ENCODE peak calls at places on chromosomes 1 and 21, in ten cellular contexts. O is spleen; I is astrocyte of the spinal cord; D is GM12865; F is fibroblast of mammary gland; R is heart left ventricle; A is HCT116; E is activated B cell treated with CpG ODN at 0.5 μM for 24 hours; S is WTC11; Y is CD4-positive, alpha-beta T cell. H is an unnamed sample.

GRCh38 chr1:32321712-32322291 is 14.2 kb downstream of the MARCKSL1 start:
- DNase-seq in E (no peak), I (no peak), O (no peak), D (no peak), A (no peak), R (no peak), S (no peak), Y (peak), F (no peak), H (no peak)

GRCh38 chr1:170196490-170196889 is 50.7 kb downstream of the NTMT2 start:
- DNase-seq in I (no peak), E (no peak), S (no peak), D (no peak), R (no peak), A (no peak), Y (no peak), O (no peak), F (no peak), H (no peak)

GRCh38 chr1:156802421-156802820 is 14.2 kb downstream of the SH2D2A start:
- DNase-seq in S (no peak), A (no peak), Y (no peak), E (no peak), F (no peak), O (no peak), I (no peak), D (no peak), R (no peak), H (no peak)

GRCh38 chr1:171636141-171636540 is 14.1 kb downstream of the MYOCOS start:
- DNase-seq in R (no peak), S (peak), A (no peak), O (no peak), F (peak), Y (no peak), I (no peak), D (no peak), E (no peak), H (no peak)

GRCh38 chr1:8816306-8816705 is 1.1 kb downstream of the RERE start:
- DNase-seq in Y (no peak), R (no peak), S (no peak), I (peak), D (no peak), O (no peak), A (no peak), F (peak), E (no peak), H (no peak)

GRCh38 chr1:178120088-178120487 is 26.2 kb downstream of the RASAL2 start:
- DNase-seq in O (no peak), Y (no peak), F (no peak), S (no peak), I (peak), E (no peak), A (no peak), R (no peak), D (no peak), H (no peak)

GRCh38 chr1:30286984-30287839 is 436.2 kb downstream of the MATN1 start:
- DNase-seq in Y (no peak), I (no peak), O (peak), R (no peak), S (no peak), E (no peak), A (no peak), D (no peak), F (no peak), H (no peak)

GRCh38 chr21:26100573-26100972 is 70.0 kb downstream of the APP start:
- DNase-seq in R (no peak), E (no peak), I (no peak), O (no peak), D (no peak), S (no peak), Y (no peak), F (no peak), A (no peak), H (no peak)

GRCh38 chr21:43913928-43914327 is 48.9 kb downstream of the AGPAT3 start:
- DNase-seq in D (no peak), F (peak), Y (no peak), I (peak), S (no peak), A (no peak), O (no peak), E (no peak), R (peak), H (no peak)

GRCh38 chr1:19463204-19463803 is 22.0 kb downstream of the CAPZB start:
- DNase-seq in I (no peak), Y (peak), S (no peak), E (no peak), D (peak), O (peak), A (no peak), F (no peak), R (no peak), H (no peak)

GRCh38 chr21:30408782-30409494 is 13.1 kb downstream of the KRTAP13-1 start:
- DNase-seq in F (peak), O (no peak), E (no peak), A (peak), S (peak), D (peak), Y (no peak), I (peak), R (peak), H (peak)

GRCh38 chr1:219659005-219659632 is 46.2 kb upstream of the ZC3H11B start:
- DNase-seq in D (peak), I (no peak), S (no peak), Y (no peak), A (no peak), O (no peak), R (no peak), E (no peak), F (no peak), H (no peak)

GRCh38 chr1:229229721-229230135 is 41.2 kb upstream of the RAB4A start:
- DNase-seq in A (no peak), R (peak), D (no peak), O (no peak), E (no peak), Y (no peak), S (no peak), F (peak), I (no peak), H (no peak)

GRCh38 chr1:25758466-25759070 is 41.4 kb upstream of the SELENON start:
- DNase-seq in Y (no peak), D (no peak), A (no peak), E (no peak), O (no peak), I (no peak), F (no peak), S (no peak), R (no peak), H (no peak)
- TF ChIP-seq CTCF in Y (no peak), D (no peak), A (no peak), E (no peak), O (no peak), I (no peak), F (no peak), S (no peak), R (no peak), H (no peak)

GRCh38 chr1:2914702-2915101 is 106.6 kb upstream of the ACTRT2 start:
- DNase-seq in E (no peak), S (no peak), D (no peak), A (no peak), Y (no peak), R (no peak), I (no peak), F (no peak), O (no peak), H (no peak)
- TF ChIP-seq CTCF in E (no peak), S (no peak), D (no peak), A (no peak), Y (no peak), R (peak), I (no peak), F (no peak), O (no peak), H (no peak)

DNA sequence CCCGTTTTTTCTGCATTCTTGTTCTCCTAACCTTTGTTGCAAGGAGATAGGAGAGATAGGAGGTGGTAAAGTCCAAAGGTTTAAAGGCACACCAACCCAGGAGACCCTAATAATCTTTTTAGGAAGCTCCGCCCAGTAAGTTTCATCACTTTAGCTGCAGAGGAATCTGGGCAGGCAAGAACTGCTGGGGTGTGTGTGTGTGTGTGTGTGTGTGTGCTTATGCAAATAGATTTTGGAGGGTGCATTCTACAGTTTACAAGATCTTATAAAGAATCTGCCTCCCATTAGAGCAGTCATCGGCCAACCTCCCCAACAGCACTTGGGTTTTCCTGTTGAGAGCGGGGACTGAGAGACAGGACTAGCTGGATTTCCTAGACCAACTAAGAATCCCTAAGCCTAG is 3.9 kb upstream of the IL10 start:
- DNase-seq in R (no peak), S (no peak), O (no peak), F (no peak), I (no peak), A (no peak), Y (no peak), D (peak), E (no peak), H (no peak)
- TF ChIP-seq CTCF in R (no peak), S (no peak), O (no peak), F (no peak), I (no peak), A (no peak), Y (no peak), D (no peak), E (no peak), H (no peak)

DNA sequence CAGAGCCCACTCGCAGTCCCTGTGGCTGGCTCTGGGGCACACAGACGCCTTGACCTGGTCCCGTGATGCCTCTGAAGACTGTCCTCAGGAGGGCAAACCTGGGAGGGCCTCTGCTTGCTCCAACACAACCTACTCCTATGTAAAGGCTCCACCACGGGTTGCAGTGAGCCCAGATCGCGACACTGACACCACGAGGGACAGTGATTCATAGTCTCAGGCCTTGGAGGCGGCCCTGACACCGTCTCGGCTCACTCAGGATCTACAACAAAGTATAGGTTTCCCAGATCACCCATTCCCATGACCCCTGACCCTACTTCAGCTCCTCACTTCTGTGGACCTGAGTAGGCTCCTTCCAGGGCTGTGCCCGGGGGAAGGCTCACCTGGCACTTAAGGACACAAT is 28.0 kb downstream of the NOL9 start:
- DNase-seq in A (no peak), Y (no peak), I (no peak), F (no peak), E (no peak), S (no peak), R (no peak), O (no peak), D (no peak), H (no peak)
- TF ChIP-seq CTCF in A (no peak), Y (no peak), I (no peak), F (no peak), E (no peak), S (no peak), R (no peak), O (no peak), D (no peak), H (no peak)

GRCh38 chr1:212791676-212792395 is at the start of the genes NSL1 and TATDN3:
- DNase-seq in O (peak), I (peak), S (peak), A (peak), Y (peak), D (peak), F (peak), R (peak), E (peak), H (peak)
- TF ChIP-seq CTCF in O (peak), I (no peak), S (no peak), A (no peak), Y (no peak), D (no peak), F (no peak), R (no peak), E (no peak), H (no peak)

DNA sequence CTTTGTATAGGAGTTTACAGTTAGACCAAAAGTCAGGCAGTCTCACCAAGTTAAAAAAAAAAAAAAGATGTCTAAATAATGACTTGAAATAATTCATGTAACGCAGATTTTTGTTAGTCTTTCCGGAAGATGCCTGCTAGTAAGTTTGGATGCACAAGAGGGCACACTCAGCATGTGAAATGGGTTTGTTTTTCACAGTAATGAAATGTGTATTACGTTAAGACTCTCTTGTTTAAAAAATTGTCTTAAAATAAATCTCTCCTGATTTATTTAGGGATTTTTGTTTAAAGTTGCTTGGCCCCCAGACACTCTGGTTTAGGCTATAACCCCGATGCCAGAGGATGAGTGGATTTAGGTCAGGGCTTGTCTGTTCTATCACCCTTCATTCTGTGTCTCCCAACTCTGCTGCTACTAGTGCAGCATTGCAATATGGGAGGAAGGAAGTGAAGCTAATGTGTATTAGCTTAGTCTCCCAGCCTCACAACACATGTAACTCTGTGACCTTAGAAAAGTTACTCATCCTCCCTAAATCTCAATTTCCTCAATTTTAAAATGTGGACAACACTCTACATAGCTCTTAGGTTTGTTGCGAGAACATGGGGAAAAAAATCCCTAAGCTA is 25.7 kb downstream of the CTH start:
- DNase-seq in S (no peak), O (no peak), D (no peak), A (no peak), F (peak), Y (no peak), I (peak), R (no peak), E (no peak), H (no peak)
- TF ChIP-seq CTCF in S (no peak), O (no peak), D (peak), A (no peak), F (peak), Y (no peak), I (peak), R (peak), E (no peak), H (no peak)

H was measured in mesothelial cell of epicardium.